ENCODE peak calls at places on chromosomes 3 and 15, in four cellular contexts. S is naive thymus-derived CD8-positive, alpha-beta T cell; X is Right ventricle myocardium superior; M is activated CD4-positive, alpha-beta T cell treated with anti-CD3 and anti-CD28 coated beads for 48 hours. Q is an unnamed sample.

GRCh38 chr3:124926426-124927116 is 8.0 kb downstream of the MUC13 start:
- DNase-seq in S (no peak), X (no peak), M (no peak), Q (no peak)

GRCh38 chr3:101809178-101810022 is 30.4 kb downstream of the NXPE3 start:
- DNase-seq in S (peak; percentile 65), X (no peak), M (peak; percentile 27), Q (peak; percentile 44)

GRCh38 chr3:107543666-107544065 is 20.9 kb downstream of the BBX start:
- DNase-seq in S (no peak), X (no peak), M (no peak), Q (no peak)

GRCh38 chr15:31554261-31554660 is 227.6 kb downstream of the KLF13 start:
- DNase-seq in S (no peak), X (peak; percentile 85), M (no peak), Q (peak; percentile 12)

GRCh38 chr15:38252481-38253311 is at the start of gene SPRED1:
- DNase-seq in S (peak; percentile 14), X (peak; percentile 86), M (peak; percentile 30), Q (no peak)

GRCh38 chr3:73094127-73094526 is 32.7 kb downstream of the EBLN2 start:
- DNase-seq in S (no peak), X (no peak), M (no peak), Q (no peak)

GRCh38 chr15:65450556-65450955 is 27.8 kb upstream of the IGDCC4 start:
- DNase-seq in S (no peak), X (no peak), M (no peak), Q (no peak)

GRCh38 chr3:135081451-135082434 is 286.7 kb downstream of the EPHB1 start:
- DNase-seq in S (no peak), X (no peak), M (no peak), Q (no peak)

GRCh38 chr3:148379763-148380162 is 317.9 kb upstream of the AGTR1 start:
- DNase-seq in S (no peak), X (no peak), M (no peak), Q (peak; percentile 27)

GRCh38 chr15:63640146-63640545 is 43.0 kb downstream of the FBXL22 start:
- DNase-seq in S (no peak), X (no peak), M (no peak), Q (no peak)

GRCh38 chr15:76059320-76060097 is at the start of gene TMEM266:
- DNase-seq in S (peak; percentile 14), X (peak; percentile 53), M (peak; percentile 28), Q (no peak)

GRCh38 chr15:82543155-82543554 is 2.9 kb upstream of the RPS17 start:
- DNase-seq in S (peak; percentile 44), X (no peak), M (no peak), Q (no peak)

GRCh38 chr3:175335229-175335628 is 476.1 kb downstream of the NAALADL2 start:
- DNase-seq in S (no peak), X (no peak), M (no peak), Q (no peak)

GRCh38 chr3:23159929-23160328 is 43.2 kb upstream of the UBE2E2 start:
- DNase-seq in S (no peak), X (no peak), M (no peak), Q (peak; percentile 41)

GRCh38 chr3:30720586-30721313 is 114.3 kb downstream of the TGFBR2 start:
- DNase-seq in S (no peak), X (no peak), M (no peak), Q (no peak)

GRCh38 chr3:157865449-157865862 is 240.8 kb downstream of the SHOX2 start:
- DNase-seq in S (peak; percentile 1), X (no peak), M (peak; percentile 64), Q (no peak)

GRCh38 chr3:51145811-51146585 is 239.1 kb upstream of the MANF start:
- DNase-seq in S (no peak), X (no peak), M (no peak), Q (no peak)

GRCh38 chr3:151296226-151296625 is 17.9 kb upstream of the P2RY14 start:
- DNase-seq in S (no peak), X (no peak), M (no peak), Q (no peak)

GRCh38 chr15:80832676-80833075 is 53.5 kb downstream of the CEMIP start:
- DNase-seq in S (no peak), X (no peak), M (no peak), Q (no peak)

GRCh38 chr3:195885036-195885871 is 23.1 kb downstream of the TNK2 start:
- DNase-seq in S (no peak), X (peak; percentile 54), M (no peak), Q (no peak)

GRCh38 chr3:121431717-121432517 is 113.9 kb downstream of the POLQ start:
- DNase-seq in S (peak; percentile 75), X (no peak), M (peak; percentile 35), Q (peak; percentile 23)

GRCh38 chr3:133742351-133743091 is 3.7 kb upstream of the TF start:
- DNase-seq in S (no peak), X (no peak), M (no peak), Q (no peak)

GRCh38 chr15:80234883-80235282 is 17.1 kb downstream of the CTXND1 start:
- DNase-seq in S (peak; percentile 20), X (peak; percentile 45), M (peak; percentile 68), Q (no peak)

GRCh38 chr3:28022916-28023315 is 218.5 kb upstream of the CMC1 start:
- DNase-seq in S (no peak), X (no peak), M (no peak), Q (no peak)

GRCh38 chr3:50806806-50807205 is 132.1 kb downstream of the DOCK3 start:
- DNase-seq in S (no peak), X (no peak), M (no peak), Q (no peak)

GRCh38 chr15:45093622-45094357 is 20.2 kb downstream of the DUOX2 start:
- DNase-seq in S (no peak), X (no peak), M (no peak), Q (no peak)

GRCh38 chr3:77081240-77081661 is 41.4 kb downstream of the ROBO2 start:
- DNase-seq in S (no peak), X (peak; percentile 48), M (no peak), Q (no peak)

GRCh38 chr3:49869525-49870126 is at the start of gene CAMKV:
- DNase-seq in S (peak; percentile 32), X (no peak), M (peak; percentile 45), Q (no peak)

GRCh38 chr3:124119056-124119721 is 127.3 kb upstream of the ROPN1 start:
- DNase-seq in S (no peak), X (no peak), M (no peak), Q (no peak)

GRCh38 chr15:32838820-32839219 is 121.0 kb downstream of the GREM1 start:
- DNase-seq in S (no peak), X (no peak), M (no peak), Q (no peak)

GRCh38 chr15:50058231-50058630 is 60.8 kb downstream of the ATP8B4 start:
- DNase-seq in S (no peak), X (no peak), M (no peak), Q (peak; percentile 12)

GRCh38 chr15:30991301-30992072 is at the start of gene MTMR10:
- DNase-seq in S (peak; percentile 85), X (peak; percentile 84), M (peak; percentile 75), Q (no peak)

GRCh38 chr15:70055601-70056051 is 42.1 kb downstream of the TLE3 start:
- DNase-seq in S (no peak), X (no peak), M (no peak), Q (no peak)

GRCh38 chr15:34644851-34645250 is 61.4 kb upstream of the GOLGA8B start:
- DNase-seq in S (no peak), X (no peak), M (no peak), Q (no peak)

Q was measured in glomerular endothelial cell.